ENCODE peak calls at places on chromosomes 11 and 22, in eight cellular contexts. Z is KG1; C is AG10803; B is left ventricle myocardium inferior; V is astrocyte of the hippocampus; R is NCI-H2029; S is activated CD4-positive, CD25-positive, alpha-beta regulatory T cell treated with anti-CD3 and anti-CD28 coated beads, Interleukin-2, amount 50 U/mL, for 16 hours; D is esophagus muscularis mucosa. N is an unnamed sample.

GRCh38 chr11:27672836-27673464 is 27.3 kb downstream of the BDNF start:
- DNase-seq in Z (no peak), C (peak), B (no peak), V (no peak), R (no peak), S (no peak), D (no peak), N (no peak)

GRCh38 chr11:122115520-122116343 is at the start of gene BLID:
- DNase-seq in Z (no peak), C (peak), B (peak), V (peak), R (no peak), S (no peak), D (no peak), N (no peak)

GRCh38 chr11:127651888-127652221 is 651.3 kb upstream of the KIRREL3 start:
- DNase-seq in Z (no peak), C (no peak), B (no peak), V (no peak), R (no peak), S (no peak), D (no peak), N (no peak)

GRCh38 chr22:39960791-39961746 is 872 bp downstream of the TMA7B start:
- DNase-seq in Z (peak), C (peak), B (no peak), V (peak), R (no peak), S (peak), D (no peak), N (peak)

GRCh38 chr11:30316237-30316636 is 6.7 kb upstream of the ARL14EP start:
- DNase-seq in Z (no peak), C (no peak), B (no peak), V (peak), R (no peak), S (no peak), D (no peak), N (no peak)

GRCh38 chr11:123137496-123138270 is 57.4 kb downstream of the CLMP start:
- DNase-seq in Z (no peak), C (peak), B (peak), V (peak), R (no peak), S (no peak), D (no peak), N (no peak)

GRCh38 chr11:126918556-126918955 is 82.0 kb downstream of the KIRREL3 start:
- DNase-seq in Z (no peak), C (peak), B (no peak), V (no peak), R (no peak), S (no peak), D (no peak), N (no peak)

GRCh38 chr11:13595166-13595565 is 73.3 kb upstream of the FAR1 start:
- DNase-seq in Z (no peak), C (peak), B (no peak), V (peak), R (no peak), S (no peak), D (no peak), N (no peak)

GRCh38 chr11:28439403-28439802 is 331.2 kb downstream of the METTL15 start:
- DNase-seq in Z (no peak), C (no peak), B (no peak), V (no peak), R (no peak), S (no peak), D (no peak), N (no peak)

GRCh38 chr11:73818838-73819237 is 31.2 kb downstream of the MRPL48 start:
- DNase-seq in Z (no peak), C (peak), B (no peak), V (peak), R (no peak), S (no peak), D (no peak), N (no peak)

N was measured in activated gamma-delta T cell treated with Interleukin-2 at 50 U/mL for 16 hours.